ENCODE peak calls at places on chromosomes 6 and 20, in eight cellular contexts. One of them, this sample, is unnamed.

GRCh38 chr20:33728463-33728862 is 3.3 kb upstream of the ZNF341 start:
- DNase-seq in activated CD8-positive, alpha-beta T cell treated with anti-CD3 and anti-CD28 coated beads for 36 hours: no peak
- DNase-seq in fibroblast of mammary gland: no peak
- DNase-seq in NB4: no peak
- DNase-seq in pancreas: no peak
- DNase-seq in brain microvascular endothelial cell: no peak
- DNase-seq in adrenal gland: no peak
- DNase-seq in IMR-90: no peak
- DNase-seq in this sample: no peak

GRCh38 chr20:5770987-5771318 is 20.8 kb downstream of the SHLD1 start:
- DNase-seq in adrenal gland: no peak
- DNase-seq in brain microvascular endothelial cell: no peak
- DNase-seq in fibroblast of mammary gland: no peak
- DNase-seq in pancreas: no peak
- DNase-seq in NB4: no peak
- DNase-seq in IMR-90: no peak
- DNase-seq in activated CD8-positive, alpha-beta T cell treated with anti-CD3 and anti-CD28 coated beads for 36 hours: no peak
- DNase-seq in this sample: no peak

GRCh38 chr6:155412335-155412734 is 43.3 kb downstream of the NOX3 start:
- DNase-seq in IMR-90: peak
- DNase-seq in activated CD8-positive, alpha-beta T cell treated with anti-CD3 and anti-CD28 coated beads for 36 hours: no peak
- DNase-seq in pancreas: no peak
- DNase-seq in NB4: no peak
- DNase-seq in adrenal gland: no peak
- DNase-seq in fibroblast of mammary gland: peak
- DNase-seq in brain microvascular endothelial cell: no peak
- DNase-seq in this sample: no peak

GRCh38 chr6:130583268-130583667 is 217.5 kb downstream of the TMEM200A start:
- DNase-seq in adrenal gland: no peak
- DNase-seq in pancreas: no peak
- DNase-seq in NB4: no peak
- DNase-seq in IMR-90: no peak
- DNase-seq in brain microvascular endothelial cell: no peak
- DNase-seq in fibroblast of mammary gland: no peak
- DNase-seq in activated CD8-positive, alpha-beta T cell treated with anti-CD3 and anti-CD28 coated beads for 36 hours: no peak
- DNase-seq in this sample: no peak

GRCh38 chr6:133646021-133646682 is 242.8 kb upstream of the TCF21 start:
- DNase-seq in pancreas: no peak
- DNase-seq in adrenal gland: no peak
- DNase-seq in NB4: no peak
- DNase-seq in fibroblast of mammary gland: peak
- DNase-seq in activated CD8-positive, alpha-beta T cell treated with anti-CD3 and anti-CD28 coated beads for 36 hours: no peak
- DNase-seq in brain microvascular endothelial cell: peak
- DNase-seq in IMR-90: peak
- DNase-seq in this sample: no peak

GRCh38 chr6:144582939-144583613 is 297.9 kb downstream of the UTRN start:
- DNase-seq in IMR-90: peak
- DNase-seq in adrenal gland: peak
- DNase-seq in pancreas: no peak
- DNase-seq in brain microvascular endothelial cell: no peak
- DNase-seq in activated CD8-positive, alpha-beta T cell treated with anti-CD3 and anti-CD28 coated beads for 36 hours: peak
- DNase-seq in NB4: peak
- DNase-seq in fibroblast of mammary gland: peak
- DNase-seq in this sample: peak

GRCh38 chr6:161257778-161258457 is 15.9 kb downstream of the AGPAT4 start:
- DNase-seq in pancreas: no peak
- DNase-seq in fibroblast of mammary gland: peak
- DNase-seq in adrenal gland: no peak
- DNase-seq in brain microvascular endothelial cell: peak
- DNase-seq in activated CD8-positive, alpha-beta T cell treated with anti-CD3 and anti-CD28 coated beads for 36 hours: no peak
- DNase-seq in NB4: no peak
- DNase-seq in IMR-90: peak
- DNase-seq in this sample: no peak

GRCh38 chr20:41609476-41609875 is 8.7 kb downstream of the CHD6 start:
- DNase-seq in IMR-90: no peak
- DNase-seq in pancreas: no peak
- DNase-seq in NB4: no peak
- DNase-seq in brain microvascular endothelial cell: no peak
- DNase-seq in activated CD8-positive, alpha-beta T cell treated with anti-CD3 and anti-CD28 coated beads for 36 hours: no peak
- DNase-seq in fibroblast of mammary gland: no peak
- DNase-seq in adrenal gland: no peak
- DNase-seq in this sample: no peak

GRCh38 chr20:57633945-57634491 is 13.8 kb upstream of the ZBP1 start:
- DNase-seq in NB4: no peak
- DNase-seq in pancreas: no peak
- DNase-seq in fibroblast of mammary gland: no peak
- DNase-seq in brain microvascular endothelial cell: no peak
- DNase-seq in activated CD8-positive, alpha-beta T cell treated with anti-CD3 and anti-CD28 coated beads for 36 hours: no peak
- DNase-seq in adrenal gland: no peak
- DNase-seq in IMR-90: no peak
- DNase-seq in this sample: no peak

GRCh38 chr20:60467771-60468170 is 509.5 kb downstream of the CDH26 start:
- DNase-seq in IMR-90: no peak
- DNase-seq in activated CD8-positive, alpha-beta T cell treated with anti-CD3 and anti-CD28 coated beads for 36 hours: no peak
- DNase-seq in fibroblast of mammary gland: no peak
- DNase-seq in adrenal gland: no peak
- DNase-seq in pancreas: no peak
- DNase-seq in brain microvascular endothelial cell: no peak
- DNase-seq in NB4: no peak
- DNase-seq in this sample: no peak

GRCh38 chr6:132624175-132624574 is at the start of gene TAAR2:
- DNase-seq in brain microvascular endothelial cell: no peak
- DNase-seq in IMR-90: no peak
- DNase-seq in fibroblast of mammary gland: no peak
- DNase-seq in pancreas: no peak
- DNase-seq in activated CD8-positive, alpha-beta T cell treated with anti-CD3 and anti-CD28 coated beads for 36 hours: no peak
- DNase-seq in NB4: no peak
- DNase-seq in adrenal gland: no peak
- DNase-seq in this sample: no peak

GRCh38 chr6:70008189-70008588 is 141.8 kb downstream of the COL19A1 start:
- DNase-seq in pancreas: no peak
- DNase-seq in NB4: no peak
- DNase-seq in IMR-90: no peak
- DNase-seq in activated CD8-positive, alpha-beta T cell treated with anti-CD3 and anti-CD28 coated beads for 36 hours: no peak
- DNase-seq in adrenal gland: no peak
- DNase-seq in fibroblast of mammary gland: no peak
- DNase-seq in brain microvascular endothelial cell: no peak
- DNase-seq in this sample: no peak

GRCh38 chr6:30782425-30783014 is 38.2 kb upstream of the IER3 start:
- DNase-seq in brain microvascular endothelial cell: no peak
- DNase-seq in NB4: no peak
- DNase-seq in pancreas: no peak
- DNase-seq in fibroblast of mammary gland: peak
- DNase-seq in IMR-90: peak
- DNase-seq in activated CD8-positive, alpha-beta T cell treated with anti-CD3 and anti-CD28 coated beads for 36 hours: no peak
- DNase-seq in adrenal gland: no peak
- DNase-seq in this sample: no peak

GRCh38 chr20:1894951-1895673 is at the start of gene SIRPA:
- DNase-seq in pancreas: peak
- DNase-seq in adrenal gland: peak
- DNase-seq in fibroblast of mammary gland: peak
- DNase-seq in IMR-90: peak
- DNase-seq in NB4: peak
- DNase-seq in brain microvascular endothelial cell: peak
- DNase-seq in activated CD8-positive, alpha-beta T cell treated with anti-CD3 and anti-CD28 coated beads for 36 hours: peak
- DNase-seq in this sample: peak

GRCh38 chr6:90350689-90351554 is 54.3 kb upstream of the BACH2 start:
- DNase-seq in brain microvascular endothelial cell: no peak
- DNase-seq in activated CD8-positive, alpha-beta T cell treated with anti-CD3 and anti-CD28 coated beads for 36 hours: peak
- DNase-seq in IMR-90: peak
- DNase-seq in adrenal gland: no peak
- DNase-seq in fibroblast of mammary gland: no peak
- DNase-seq in pancreas: no peak
- DNase-seq in NB4: peak
- DNase-seq in this sample: no peak

DNA sequence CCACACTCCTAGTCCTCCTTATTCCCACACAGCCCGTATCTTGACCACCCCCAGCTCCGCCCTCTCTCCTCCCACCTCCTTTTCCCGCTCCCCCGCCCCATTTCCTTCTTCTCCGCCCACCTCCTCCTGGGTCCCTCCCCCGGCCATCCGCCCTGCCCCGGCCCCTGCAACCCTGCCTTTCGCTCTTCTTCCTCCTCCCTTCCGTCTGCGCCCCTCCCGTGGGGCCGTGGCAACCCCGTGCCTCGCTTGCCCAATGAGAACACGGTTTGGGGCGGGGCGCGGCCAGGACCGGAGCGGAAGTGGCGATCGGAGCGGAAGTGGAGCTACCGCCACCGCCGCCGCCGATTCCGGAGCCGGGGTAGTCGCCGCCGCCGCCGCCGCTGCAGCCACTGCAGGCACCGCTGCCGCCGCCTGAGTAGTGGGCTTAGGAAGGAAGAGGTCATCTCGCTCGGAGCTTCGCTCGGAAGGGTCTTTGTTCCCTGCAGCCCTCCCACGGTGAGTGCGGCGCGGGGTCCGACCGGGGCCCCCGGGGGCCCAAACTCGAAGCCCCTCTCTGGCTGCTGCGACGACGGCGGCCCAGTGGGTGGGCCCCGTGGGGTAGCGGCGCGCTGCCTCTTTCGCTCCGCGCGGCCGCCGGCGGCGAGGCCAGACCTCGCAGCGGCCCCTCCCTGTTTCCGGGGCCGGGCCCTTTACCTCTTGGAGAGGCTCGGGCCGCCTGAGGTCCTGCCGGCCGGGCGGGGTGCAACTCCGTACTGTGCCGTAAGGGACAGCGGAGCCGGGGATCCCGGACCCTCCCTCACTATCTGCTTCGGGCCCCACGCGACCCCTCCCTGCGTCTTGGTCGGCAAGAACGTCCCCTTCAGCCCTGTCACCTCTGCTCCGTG is at the start of gene YWHAB:
- DNase-seq in fibroblast of mammary gland: peak
- DNase-seq in pancreas: peak
- DNase-seq in adrenal gland: peak
- DNase-seq in activated CD8-positive, alpha-beta T cell treated with anti-CD3 and anti-CD28 coated beads for 36 hours: peak
- DNase-seq in NB4: peak
- DNase-seq in brain microvascular endothelial cell: peak
- DNase-seq in IMR-90: peak
- DNase-seq in this sample: peak
- TF ChIP-seq CTCF in fibroblast of mammary gland: no peak
- TF ChIP-seq CTCF in pancreas: no peak
- TF ChIP-seq CTCF in adrenal gland: no peak
- TF ChIP-seq CTCF in activated CD8-positive, alpha-beta T cell treated with anti-CD3 and anti-CD28 coated beads for 36 hours: no peak
- TF ChIP-seq CTCF in NB4: no peak
- TF ChIP-seq CTCF in brain microvascular endothelial cell: peak
- TF ChIP-seq CTCF in IMR-90: no peak
- TF ChIP-seq CTCF in this sample: no peak

DNA sequence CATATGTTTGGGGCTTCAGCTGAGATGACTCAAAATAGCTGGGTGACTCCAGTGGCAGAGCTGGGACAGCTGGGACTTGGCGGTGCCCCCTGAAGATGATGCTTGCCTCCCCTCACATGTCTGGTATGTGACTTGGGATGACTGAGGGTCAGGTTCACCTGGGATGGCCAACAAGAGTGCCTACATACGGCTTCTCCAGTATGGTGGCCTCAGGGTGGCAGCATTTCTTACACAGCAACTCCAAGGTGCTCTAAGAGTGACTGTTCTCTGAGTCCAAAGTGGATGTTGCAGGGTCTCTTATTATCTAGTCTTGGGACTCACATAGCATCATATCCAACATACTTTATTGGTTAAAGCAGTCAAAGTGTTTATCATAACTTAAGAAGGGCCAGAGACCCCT is 87.8 kb upstream of the CENPW start:
- DNase-seq in adrenal gland: no peak
- DNase-seq in brain microvascular endothelial cell: no peak
- DNase-seq in activated CD8-positive, alpha-beta T cell treated with anti-CD3 and anti-CD28 coated beads for 36 hours: no peak
- DNase-seq in IMR-90: no peak
- DNase-seq in pancreas: no peak
- DNase-seq in NB4: peak
- DNase-seq in fibroblast of mammary gland: no peak
- DNase-seq in this sample: no peak
- TF ChIP-seq CTCF in adrenal gland: no peak
- TF ChIP-seq CTCF in brain microvascular endothelial cell: no peak
- TF ChIP-seq CTCF in activated CD8-positive, alpha-beta T cell treated with anti-CD3 and anti-CD28 coated beads for 36 hours: no peak
- TF ChIP-seq CTCF in IMR-90: no peak
- TF ChIP-seq CTCF in pancreas: no peak
- TF ChIP-seq CTCF in NB4: peak
- TF ChIP-seq CTCF in fibroblast of mammary gland: no peak
- TF ChIP-seq CTCF in this sample: no peak

GRCh38 chr6:6219716-6220115 is 100.7 kb downstream of the F13A1 start:
- DNase-seq in NB4: no peak
- DNase-seq in adrenal gland: no peak
- DNase-seq in IMR-90: no peak
- DNase-seq in activated CD8-positive, alpha-beta T cell treated with anti-CD3 and anti-CD28 coated beads for 36 hours: no peak
- DNase-seq in pancreas: no peak
- DNase-seq in fibroblast of mammary gland: no peak
- DNase-seq in brain microvascular endothelial cell: no peak
- DNase-seq in this sample: no peak

GRCh38 chr6:6218246-6219085 is 102.0 kb downstream of the F13A1 start:
- DNase-seq in pancreas: no peak
- DNase-seq in NB4: peak
- DNase-seq in fibroblast of mammary gland: peak
- DNase-seq in adrenal gland: no peak
- DNase-seq in brain microvascular endothelial cell: peak
- DNase-seq in IMR-90: no peak
- DNase-seq in activated CD8-positive, alpha-beta T cell treated with anti-CD3 and anti-CD28 coated beads for 36 hours: no peak
- DNase-seq in this sample: peak

GRCh38 chr6:6217838-6218237 is 102.6 kb downstream of the F13A1 start:
- DNase-seq in pancreas: no peak
- DNase-seq in activated CD8-positive, alpha-beta T cell treated with anti-CD3 and anti-CD28 coated beads for 36 hours: no peak
- DNase-seq in IMR-90: no peak
- DNase-seq in NB4: no peak
- DNase-seq in brain microvascular endothelial cell: no peak
- DNase-seq in fibroblast of mammary gland: no peak
- DNase-seq in adrenal gland: no peak
- DNase-seq in this sample: no peak

GRCh38 chr6:6221829-6222535 is 98.5 kb downstream of the F13A1 start:
- DNase-seq in IMR-90: no peak
- DNase-seq in activated CD8-positive, alpha-beta T cell treated with anti-CD3 and anti-CD28 coated beads for 36 hours: peak
- DNase-seq in pancreas: no peak
- DNase-seq in NB4: peak
- DNase-seq in adrenal gland: no peak
- DNase-seq in brain microvascular endothelial cell: no peak
- DNase-seq in fibroblast of mammary gland: no peak
- DNase-seq in this sample: peak

GRCh38 chr6:6220718-6221117 is 99.7 kb downstream of the F13A1 start:
- DNase-seq in pancreas: no peak
- DNase-seq in NB4: peak
- DNase-seq in fibroblast of mammary gland: peak
- DNase-seq in adrenal gland: no peak
- DNase-seq in brain microvascular endothelial cell: no peak
- DNase-seq in IMR-90: no peak
- DNase-seq in activated CD8-positive, alpha-beta T cell treated with anti-CD3 and anti-CD28 coated beads for 36 hours: no peak
- DNase-seq in this sample: no peak
- TF ChIP-seq CTCF in pancreas: no peak
- TF ChIP-seq CTCF in NB4: peak
- TF ChIP-seq CTCF in fibroblast of mammary gland: peak
- TF ChIP-seq CTCF in adrenal gland: no peak
- TF ChIP-seq CTCF in brain microvascular endothelial cell: no peak
- TF ChIP-seq CTCF in IMR-90: no peak
- TF ChIP-seq CTCF in activated CD8-positive, alpha-beta T cell treated with anti-CD3 and anti-CD28 coated beads for 36 hours: peak
- TF ChIP-seq CTCF in this sample: peak

DNA sequence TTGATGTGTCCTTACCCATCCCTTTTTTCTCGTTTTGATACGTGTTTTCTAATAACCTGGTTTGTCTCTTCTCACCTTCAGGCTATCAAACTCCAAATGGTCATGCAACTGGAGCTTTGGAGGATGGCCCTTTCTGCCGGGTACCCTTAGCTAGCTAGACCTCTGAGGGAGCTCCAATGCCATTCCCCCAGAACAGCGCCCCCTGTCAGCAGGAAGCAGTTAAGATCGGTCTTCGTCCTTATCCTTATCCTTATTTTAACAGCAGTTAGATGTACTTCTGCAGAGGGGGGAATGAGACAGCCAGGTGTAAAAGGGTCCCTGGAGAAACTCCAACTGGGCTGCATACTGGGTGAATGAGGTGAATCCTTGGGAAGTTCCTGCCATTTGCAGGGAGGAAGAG is 37.2 kb downstream of the SEL1L2 start:
- DNase-seq in fibroblast of mammary gland: no peak
- DNase-seq in adrenal gland: no peak
- DNase-seq in NB4: peak
- DNase-seq in pancreas: no peak
- DNase-seq in IMR-90: no peak
- DNase-seq in brain microvascular endothelial cell: no peak
- DNase-seq in activated CD8-positive, alpha-beta T cell treated with anti-CD3 and anti-CD28 coated beads for 36 hours: peak
- DNase-seq in this sample: peak
- TF ChIP-seq CTCF in fibroblast of mammary gland: no peak
- TF ChIP-seq CTCF in adrenal gland: no peak
- TF ChIP-seq CTCF in NB4: peak
- TF ChIP-seq CTCF in pancreas: no peak
- TF ChIP-seq CTCF in IMR-90: no peak
- TF ChIP-seq CTCF in brain microvascular endothelial cell: no peak
- TF ChIP-seq CTCF in activated CD8-positive, alpha-beta T cell treated with anti-CD3 and anti-CD28 coated beads for 36 hours: no peak
- TF ChIP-seq CTCF in this sample: peak

This sample was measured in nephron progenitor cell.